ENCODE peak calls at places on chromosomes 1 and 21, in ten cellular contexts. One of them, this sample, is unnamed.

GRCh38 chr1:55056632-55056992 is 17.3 kb downstream of the PCSK9 start:
- DNase-seq in fibroblast of the aortic adventitia: no peak
- DNase-seq in OCI-LY7: no peak
- DNase-seq in Peyer's patch: no peak
- DNase-seq in GM13976: no peak
- DNase-seq in upper lobe of right lung: no peak
- DNase-seq in tibial artery: peak
- DNase-seq in GM13977: no peak
- DNase-seq in AG04449: no peak
- DNase-seq in fibroblast of pulmonary artery: no peak
- DNase-seq in this sample: no peak

GRCh38 chr1:41639332-41639936 is 155.0 kb upstream of the EDN2 start:
- DNase-seq in fibroblast of the aortic adventitia: no peak
- DNase-seq in OCI-LY7: no peak
- DNase-seq in Peyer's patch: no peak
- DNase-seq in GM13976: peak
- DNase-seq in upper lobe of right lung: no peak
- DNase-seq in tibial artery: no peak
- DNase-seq in GM13977: peak
- DNase-seq in AG04449: no peak
- DNase-seq in fibroblast of pulmonary artery: peak
- DNase-seq in this sample: no peak

GRCh38 chr1:89725016-89725380 is 92.1 kb downstream of the LRRC8C start:
- DNase-seq in fibroblast of the aortic adventitia: peak
- DNase-seq in OCI-LY7: no peak
- DNase-seq in Peyer's patch: no peak
- DNase-seq in GM13976: no peak
- DNase-seq in upper lobe of right lung: no peak
- DNase-seq in tibial artery: no peak
- DNase-seq in GM13977: no peak
- DNase-seq in AG04449: peak
- DNase-seq in fibroblast of pulmonary artery: peak
- DNase-seq in this sample: no peak

GRCh38 chr1:83559090-83559489 is 439.8 kb downstream of the TTLL7 start:
- DNase-seq in fibroblast of the aortic adventitia: no peak
- DNase-seq in OCI-LY7: no peak
- DNase-seq in Peyer's patch: no peak
- DNase-seq in GM13976: peak
- DNase-seq in upper lobe of right lung: no peak
- DNase-seq in tibial artery: no peak
- DNase-seq in GM13977: no peak
- DNase-seq in AG04449: no peak
- DNase-seq in fibroblast of pulmonary artery: no peak
- DNase-seq in this sample: no peak

GRCh38 chr1:159492575-159493323 is 43.1 kb downstream of the OR10J5 start:
- DNase-seq in fibroblast of the aortic adventitia: no peak
- DNase-seq in OCI-LY7: no peak
- DNase-seq in Peyer's patch: no peak
- DNase-seq in GM13976: no peak
- DNase-seq in upper lobe of right lung: no peak
- DNase-seq in tibial artery: no peak
- DNase-seq in GM13977: no peak
- DNase-seq in AG04449: peak
- DNase-seq in fibroblast of pulmonary artery: peak
- DNase-seq in this sample: no peak

GRCh38 chr1:179177182-179177581 is 52.3 kb downstream of the ABL2 start:
- DNase-seq in fibroblast of the aortic adventitia: peak
- DNase-seq in OCI-LY7: no peak
- DNase-seq in Peyer's patch: no peak
- DNase-seq in GM13976: no peak
- DNase-seq in upper lobe of right lung: no peak
- DNase-seq in tibial artery: peak
- DNase-seq in GM13977: no peak
- DNase-seq in AG04449: peak
- DNase-seq in fibroblast of pulmonary artery: peak
- DNase-seq in this sample: no peak

GRCh38 chr1:204991342-204991844 is 51.6 kb upstream of the CNTN2 start:
- DNase-seq in fibroblast of the aortic adventitia: no peak
- DNase-seq in OCI-LY7: no peak
- DNase-seq in Peyer's patch: no peak
- DNase-seq in GM13976: peak
- DNase-seq in upper lobe of right lung: no peak
- DNase-seq in tibial artery: no peak
- DNase-seq in GM13977: no peak
- DNase-seq in AG04449: no peak
- DNase-seq in fibroblast of pulmonary artery: no peak
- DNase-seq in this sample: no peak

GRCh38 chr1:230230273-230230672 is 163.2 kb downstream of the GALNT2 start:
- DNase-seq in fibroblast of the aortic adventitia: peak
- DNase-seq in OCI-LY7: no peak
- DNase-seq in Peyer's patch: no peak
- DNase-seq in GM13976: no peak
- DNase-seq in upper lobe of right lung: no peak
- DNase-seq in tibial artery: peak
- DNase-seq in GM13977: no peak
- DNase-seq in AG04449: no peak
- DNase-seq in fibroblast of pulmonary artery: no peak
- DNase-seq in this sample: peak

GRCh38 chr21:26659181-26659580 is 86.1 kb upstream of the CYYR1 start:
- DNase-seq in fibroblast of the aortic adventitia: peak
- DNase-seq in OCI-LY7: no peak
- DNase-seq in Peyer's patch: no peak
- DNase-seq in GM13976: no peak
- DNase-seq in upper lobe of right lung: no peak
- DNase-seq in tibial artery: no peak
- DNase-seq in GM13977: no peak
- DNase-seq in AG04449: no peak
- DNase-seq in fibroblast of pulmonary artery: no peak
- DNase-seq in this sample: no peak

GRCh38 chr1:198175418-198176170 is 18.8 kb downstream of the NEK7 start:
- DNase-seq in fibroblast of the aortic adventitia: peak
- DNase-seq in OCI-LY7: peak
- DNase-seq in Peyer's patch: no peak
- DNase-seq in GM13976: no peak
- DNase-seq in upper lobe of right lung: no peak
- DNase-seq in tibial artery: no peak
- DNase-seq in GM13977: no peak
- DNase-seq in AG04449: no peak
- DNase-seq in fibroblast of pulmonary artery: peak
- DNase-seq in this sample: no peak

GRCh38 chr1:55203064-55203463 is 12.1 kb downstream of the USP24 start:
- DNase-seq in fibroblast of the aortic adventitia: no peak
- DNase-seq in OCI-LY7: no peak
- DNase-seq in Peyer's patch: no peak
- DNase-seq in GM13976: no peak
- DNase-seq in upper lobe of right lung: no peak
- DNase-seq in tibial artery: no peak
- DNase-seq in GM13977: no peak
- DNase-seq in AG04449: no peak
- DNase-seq in fibroblast of pulmonary artery: no peak
- DNase-seq in this sample: no peak

GRCh38 chr1:178341218-178341956 is 155.4 kb downstream of the CLEC20A start:
- DNase-seq in fibroblast of the aortic adventitia: peak
- DNase-seq in OCI-LY7: no peak
- DNase-seq in Peyer's patch: no peak
- DNase-seq in GM13976: no peak
- DNase-seq in upper lobe of right lung: peak
- DNase-seq in tibial artery: peak
- DNase-seq in GM13977: no peak
- DNase-seq in AG04449: peak
- DNase-seq in fibroblast of pulmonary artery: peak
- DNase-seq in this sample: no peak

DNA sequence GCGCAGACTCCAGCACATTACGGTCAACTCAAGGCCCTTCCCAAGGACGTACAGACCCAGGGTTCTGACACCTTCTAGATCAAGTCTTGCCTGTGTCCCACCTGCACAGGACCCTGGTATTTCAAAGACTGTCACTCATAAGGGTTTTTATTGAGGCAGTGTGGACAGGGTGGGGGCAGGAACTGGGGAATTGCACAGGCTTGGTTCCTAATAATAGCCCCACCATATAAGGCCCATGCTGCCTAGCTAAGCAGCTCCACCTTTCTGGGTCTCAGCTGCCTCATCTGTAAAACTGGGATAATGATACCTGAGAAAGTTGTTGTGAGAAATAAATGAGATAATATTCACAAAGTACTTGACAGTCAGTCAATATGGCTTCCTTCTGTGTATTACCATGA is 55.3 kb upstream of the PUM1 start:
- DNase-seq in fibroblast of the aortic adventitia: no peak
- DNase-seq in OCI-LY7: no peak
- DNase-seq in Peyer's patch: no peak
- DNase-seq in GM13976: no peak
- DNase-seq in upper lobe of right lung: no peak
- DNase-seq in tibial artery: no peak
- DNase-seq in GM13977: no peak
- DNase-seq in AG04449: no peak
- DNase-seq in fibroblast of pulmonary artery: no peak
- DNase-seq in this sample: no peak
- TF ChIP-seq CTCF in fibroblast of the aortic adventitia: no peak
- TF ChIP-seq CTCF in OCI-LY7: no peak
- TF ChIP-seq CTCF in Peyer's patch: no peak
- TF ChIP-seq CTCF in GM13976: no peak
- TF ChIP-seq CTCF in upper lobe of right lung: no peak
- TF ChIP-seq CTCF in tibial artery: no peak
- TF ChIP-seq CTCF in GM13977: no peak
- TF ChIP-seq CTCF in AG04449: no peak
- TF ChIP-seq CTCF in fibroblast of pulmonary artery: no peak
- TF ChIP-seq CTCF in this sample: no peak

GRCh38 chr1:187041104-187041503 is 212.4 kb downstream of the PLA2G4A start:
- DNase-seq in fibroblast of the aortic adventitia: no peak
- DNase-seq in OCI-LY7: no peak
- DNase-seq in Peyer's patch: no peak
- DNase-seq in GM13976: no peak
- DNase-seq in upper lobe of right lung: no peak
- DNase-seq in tibial artery: no peak
- DNase-seq in GM13977: no peak
- DNase-seq in AG04449: no peak
- DNase-seq in fibroblast of pulmonary artery: no peak
- DNase-seq in this sample: no peak
- TF ChIP-seq CTCF in fibroblast of the aortic adventitia: no peak
- TF ChIP-seq CTCF in OCI-LY7: no peak
- TF ChIP-seq CTCF in Peyer's patch: no peak
- TF ChIP-seq CTCF in GM13976: no peak
- TF ChIP-seq CTCF in upper lobe of right lung: no peak
- TF ChIP-seq CTCF in tibial artery: no peak
- TF ChIP-seq CTCF in GM13977: no peak
- TF ChIP-seq CTCF in AG04449: no peak
- TF ChIP-seq CTCF in fibroblast of pulmonary artery: no peak
- TF ChIP-seq CTCF in this sample: no peak

GRCh38 chr1:65339866-65340483 is 30.6 kb downstream of the DNAJC6 start:
- DNase-seq in fibroblast of the aortic adventitia: peak
- DNase-seq in OCI-LY7: no peak
- DNase-seq in Peyer's patch: no peak
- DNase-seq in GM13976: no peak
- DNase-seq in upper lobe of right lung: no peak
- DNase-seq in tibial artery: no peak
- DNase-seq in GM13977: no peak
- DNase-seq in AG04449: no peak
- DNase-seq in fibroblast of pulmonary artery: peak
- DNase-seq in this sample: no peak

GRCh38 chr1:65344171-65344570 is 34.8 kb downstream of the DNAJC6 start:
- DNase-seq in fibroblast of the aortic adventitia: no peak
- DNase-seq in OCI-LY7: no peak
- DNase-seq in Peyer's patch: no peak
- DNase-seq in GM13976: no peak
- DNase-seq in upper lobe of right lung: no peak
- DNase-seq in tibial artery: no peak
- DNase-seq in GM13977: no peak
- DNase-seq in AG04449: no peak
- DNase-seq in fibroblast of pulmonary artery: no peak
- DNase-seq in this sample: no peak

GRCh38 chr1:65346190-65346589 is 36.8 kb downstream of the DNAJC6 start:
- DNase-seq in fibroblast of the aortic adventitia: no peak
- DNase-seq in OCI-LY7: no peak
- DNase-seq in Peyer's patch: no peak
- DNase-seq in GM13976: no peak
- DNase-seq in upper lobe of right lung: no peak
- DNase-seq in tibial artery: no peak
- DNase-seq in GM13977: no peak
- DNase-seq in AG04449: no peak
- DNase-seq in fibroblast of pulmonary artery: no peak
- DNase-seq in this sample: no peak

GRCh38 chr1:65343286-65343685 is 33.9 kb downstream of the DNAJC6 start:
- DNase-seq in fibroblast of the aortic adventitia: peak
- DNase-seq in OCI-LY7: no peak
- DNase-seq in Peyer's patch: no peak
- DNase-seq in GM13976: no peak
- DNase-seq in upper lobe of right lung: no peak
- DNase-seq in tibial artery: no peak
- DNase-seq in GM13977: no peak
- DNase-seq in AG04449: no peak
- DNase-seq in fibroblast of pulmonary artery: peak
- DNase-seq in this sample: no peak
- TF ChIP-seq CTCF in fibroblast of the aortic adventitia: no peak
- TF ChIP-seq CTCF in OCI-LY7: no peak
- TF ChIP-seq CTCF in Peyer's patch: no peak
- TF ChIP-seq CTCF in GM13976: no peak
- TF ChIP-seq CTCF in upper lobe of right lung: no peak
- TF ChIP-seq CTCF in tibial artery: no peak
- TF ChIP-seq CTCF in GM13977: no peak
- TF ChIP-seq CTCF in AG04449: no peak
- TF ChIP-seq CTCF in fibroblast of pulmonary artery: no peak
- TF ChIP-seq CTCF in this sample: no peak

GRCh38 chr1:59903136-59903754 is 23.3 kb downstream of the CYP2J2 start:
- DNase-seq in fibroblast of the aortic adventitia: peak
- DNase-seq in OCI-LY7: no peak
- DNase-seq in Peyer's patch: no peak
- DNase-seq in GM13976: peak
- DNase-seq in upper lobe of right lung: no peak
- DNase-seq in tibial artery: no peak
- DNase-seq in GM13977: peak
- DNase-seq in AG04449: no peak
- DNase-seq in fibroblast of pulmonary artery: peak
- DNase-seq in this sample: no peak

GRCh38 chr1:59898927-59899326 is 27.6 kb downstream of the CYP2J2 start:
- DNase-seq in fibroblast of the aortic adventitia: peak
- DNase-seq in OCI-LY7: no peak
- DNase-seq in Peyer's patch: no peak
- DNase-seq in GM13976: no peak
- DNase-seq in upper lobe of right lung: no peak
- DNase-seq in tibial artery: no peak
- DNase-seq in GM13977: no peak
- DNase-seq in AG04449: no peak
- DNase-seq in fibroblast of pulmonary artery: peak
- DNase-seq in this sample: no peak

GRCh38 chr1:59901770-59902388 is 24.7 kb downstream of the CYP2J2 start:
- DNase-seq in fibroblast of the aortic adventitia: peak
- DNase-seq in OCI-LY7: no peak
- DNase-seq in Peyer's patch: no peak
- DNase-seq in GM13976: no peak
- DNase-seq in upper lobe of right lung: no peak
- DNase-seq in tibial artery: no peak
- DNase-seq in GM13977: no peak
- DNase-seq in AG04449: no peak
- DNase-seq in fibroblast of pulmonary artery: peak
- DNase-seq in this sample: no peak

GRCh38 chr1:59897165-59897564 is 29.4 kb downstream of the CYP2J2 start:
- DNase-seq in fibroblast of the aortic adventitia: no peak
- DNase-seq in OCI-LY7: no peak
- DNase-seq in Peyer's patch: no peak
- DNase-seq in GM13976: no peak
- DNase-seq in upper lobe of right lung: no peak
- DNase-seq in tibial artery: no peak
- DNase-seq in GM13977: no peak
- DNase-seq in AG04449: no peak
- DNase-seq in fibroblast of pulmonary artery: no peak
- DNase-seq in this sample: no peak

GRCh38 chr1:59900640-59901039 is 25.9 kb downstream of the CYP2J2 start:
- DNase-seq in fibroblast of the aortic adventitia: no peak
- DNase-seq in OCI-LY7: no peak
- DNase-seq in Peyer's patch: no peak
- DNase-seq in GM13976: no peak
- DNase-seq in upper lobe of right lung: no peak
- DNase-seq in tibial artery: no peak
- DNase-seq in GM13977: no peak
- DNase-seq in AG04449: no peak
- DNase-seq in fibroblast of pulmonary artery: no peak
- DNase-seq in this sample: no peak
- TF ChIP-seq CTCF in fibroblast of the aortic adventitia: no peak
- TF ChIP-seq CTCF in OCI-LY7: no peak
- TF ChIP-seq CTCF in Peyer's patch: no peak
- TF ChIP-seq CTCF in GM13976: no peak
- TF ChIP-seq CTCF in upper lobe of right lung: no peak
- TF ChIP-seq CTCF in tibial artery: no peak
- TF ChIP-seq CTCF in GM13977: no peak
- TF ChIP-seq CTCF in AG04449: no peak
- TF ChIP-seq CTCF in fibroblast of pulmonary artery: no peak
- TF ChIP-seq CTCF in this sample: no peak